ENCODE peak calls at places on chromosomes 1 and 21, in seven cellular contexts. One of them, this sample, is unnamed.
A peak's percentile ranks its signal among the peaks of the same experiment; 100 is the strongest.

GRCh38 chr1:26790551-26790953 is 2.8 kb downstream of the PIGV start:
- DNase-seq in endodermal cell: no peak
- DNase-seq in Panc1: no peak
- DNase-seq in aorta: no peak
- DNase-seq in heart left ventricle: no peak
- DNase-seq in Peyer's patch: no peak
- DNase-seq in neural progenitor cell: no peak
- DNase-seq in this sample: no peak

GRCh38 chr1:45050931-45051748 is 39.1 kb downstream of the UROD start:
- DNase-seq in neural progenitor cell: no peak
- DNase-seq in endodermal cell: no peak
- DNase-seq in aorta: no peak
- DNase-seq in heart left ventricle: no peak
- DNase-seq in Peyer's patch: no peak
- DNase-seq in Panc1: no peak
- DNase-seq in this sample: no peak

GRCh38 chr1:246597340-246597739 is 31.1 kb downstream of the CNST start:
- DNase-seq in heart left ventricle: peak; percentile 85
- DNase-seq in aorta: no peak
- DNase-seq in endodermal cell: no peak
- DNase-seq in Panc1: no peak
- DNase-seq in Peyer's patch: no peak
- DNase-seq in neural progenitor cell: no peak
- DNase-seq in this sample: peak; percentile 50

GRCh38 chr1:24635195-24635843 is 7.8 kb upstream of the SRRM1 start:
- DNase-seq in aorta: no peak
- DNase-seq in neural progenitor cell: peak; percentile 75
- DNase-seq in endodermal cell: no peak
- DNase-seq in Panc1: peak; percentile 58
- DNase-seq in Peyer's patch: no peak
- DNase-seq in heart left ventricle: no peak
- DNase-seq in this sample: peak; percentile 77

GRCh38 chr1:34976384-34977209 is 8.6 kb downstream of the TMEM35B start:
- DNase-seq in Panc1: no peak
- DNase-seq in aorta: no peak
- DNase-seq in Peyer's patch: no peak
- DNase-seq in heart left ventricle: no peak
- DNase-seq in endodermal cell: no peak
- DNase-seq in neural progenitor cell: no peak
- DNase-seq in this sample: no peak

GRCh38 chr1:208179303-208179702 is 64.9 kb downstream of the PLXNA2 start:
- DNase-seq in Panc1: no peak
- DNase-seq in heart left ventricle: peak; percentile 54
- DNase-seq in neural progenitor cell: no peak
- DNase-seq in aorta: no peak
- DNase-seq in endodermal cell: peak; percentile 51
- DNase-seq in Peyer's patch: peak; percentile 60
- DNase-seq in this sample: no peak

GRCh38 chr1:41724248-41724647 is 194.5 kb downstream of the HIVEP3 start:
- DNase-seq in Peyer's patch: no peak
- DNase-seq in heart left ventricle: no peak
- DNase-seq in aorta: no peak
- DNase-seq in endodermal cell: no peak
- DNase-seq in Panc1: no peak
- DNase-seq in neural progenitor cell: no peak
- DNase-seq in this sample: no peak

GRCh38 chr1:2528016-2528415 is 1.6 kb upstream of the PANK4 start:
- DNase-seq in endodermal cell: no peak
- DNase-seq in heart left ventricle: peak; percentile 88
- DNase-seq in Peyer's patch: no peak
- DNase-seq in aorta: no peak
- DNase-seq in Panc1: no peak
- DNase-seq in neural progenitor cell: no peak
- DNase-seq in this sample: no peak

GRCh38 chr1:166083887-166084286 is 82.9 kb downstream of the FAM78B start:
- DNase-seq in heart left ventricle: no peak
- DNase-seq in Panc1: no peak
- DNase-seq in endodermal cell: no peak
- DNase-seq in Peyer's patch: no peak
- DNase-seq in neural progenitor cell: no peak
- DNase-seq in aorta: no peak
- DNase-seq in this sample: no peak

GRCh38 chr1:77857557-77857956 is 30.9 kb upstream of the NEXN start:
- DNase-seq in endodermal cell: no peak
- DNase-seq in Panc1: no peak
- DNase-seq in aorta: no peak
- DNase-seq in neural progenitor cell: no peak
- DNase-seq in heart left ventricle: no peak
- DNase-seq in Peyer's patch: no peak
- DNase-seq in this sample: no peak

GRCh38 chr1:1132928-1133750 is 17.2 kb upstream of the C1orf159 start:
- DNase-seq in Peyer's patch: peak; percentile 87
- DNase-seq in neural progenitor cell: no peak
- DNase-seq in endodermal cell: no peak
- DNase-seq in heart left ventricle: peak; percentile 47
- DNase-seq in aorta: no peak
- DNase-seq in Panc1: no peak
- DNase-seq in this sample: no peak

GRCh38 chr1:243723458-243724043 is 126.5 kb downstream of the AKT3 start:
- DNase-seq in endodermal cell: no peak
- DNase-seq in Panc1: no peak
- DNase-seq in aorta: no peak
- DNase-seq in neural progenitor cell: no peak
- DNase-seq in heart left ventricle: peak; percentile 25
- DNase-seq in Peyer's patch: no peak
- DNase-seq in this sample: no peak

GRCh38 chr1:29998686-29999085 is 724.7 kb downstream of the MATN1 start:
- DNase-seq in Panc1: no peak
- DNase-seq in aorta: no peak
- DNase-seq in endodermal cell: no peak
- DNase-seq in Peyer's patch: no peak
- DNase-seq in heart left ventricle: no peak
- DNase-seq in neural progenitor cell: no peak
- DNase-seq in this sample: no peak

GRCh38 chr1:227316941-227317540 is 1.3 kb downstream of the CDC42BPA start:
- DNase-seq in neural progenitor cell: peak; percentile 12
- DNase-seq in Panc1: no peak
- DNase-seq in Peyer's patch: no peak
- DNase-seq in aorta: no peak
- DNase-seq in heart left ventricle: no peak
- DNase-seq in endodermal cell: no peak
- DNase-seq in this sample: no peak

GRCh38 chr21:21397464-21397863 is 399.3 kb downstream of the NCAM2 start:
- DNase-seq in neural progenitor cell: no peak
- DNase-seq in Peyer's patch: no peak
- DNase-seq in endodermal cell: no peak
- DNase-seq in aorta: peak; percentile 57
- DNase-seq in Panc1: no peak
- DNase-seq in heart left ventricle: no peak
- DNase-seq in this sample: no peak

GRCh38 chr1:210072129-210072528 is 134.1 kb downstream of the SYT14 start:
- DNase-seq in endodermal cell: no peak
- DNase-seq in heart left ventricle: no peak
- DNase-seq in Peyer's patch: no peak
- DNase-seq in neural progenitor cell: no peak
- DNase-seq in Panc1: no peak
- DNase-seq in aorta: no peak
- DNase-seq in this sample: no peak

GRCh38 chr1:150415800-150416199 is 51.9 kb downstream of the RPRD2 start:
- DNase-seq in endodermal cell: no peak
- DNase-seq in Peyer's patch: no peak
- DNase-seq in heart left ventricle: no peak
- DNase-seq in aorta: no peak
- DNase-seq in neural progenitor cell: no peak
- DNase-seq in Panc1: no peak
- DNase-seq in this sample: no peak

GRCh38 chr1:167808104-167808503 is 86.3 kb downstream of the MPZL1 start:
- DNase-seq in Peyer's patch: no peak
- DNase-seq in aorta: no peak
- DNase-seq in heart left ventricle: no peak
- DNase-seq in endodermal cell: no peak
- DNase-seq in Panc1: no peak
- DNase-seq in neural progenitor cell: no peak
- DNase-seq in this sample: no peak

GRCh38 chr1:35675773-35676172 is 34.4 kb upstream of the PSMB2 start:
- DNase-seq in Peyer's patch: no peak
- DNase-seq in neural progenitor cell: no peak
- DNase-seq in heart left ventricle: no peak
- DNase-seq in Panc1: no peak
- DNase-seq in aorta: no peak
- DNase-seq in endodermal cell: no peak
- DNase-seq in this sample: no peak

GRCh38 chr1:42209516-42210370 is 45.2 kb upstream of the GUCA2A start:
- DNase-seq in Panc1: no peak
- DNase-seq in heart left ventricle: no peak
- DNase-seq in Peyer's patch: no peak
- DNase-seq in aorta: no peak
- DNase-seq in neural progenitor cell: no peak
- DNase-seq in endodermal cell: peak; percentile 42
- DNase-seq in this sample: no peak

GRCh38 chr21:36415375-36415774 is 30.2 kb downstream of the CHAF1B start:
- DNase-seq in neural progenitor cell: no peak
- DNase-seq in Panc1: no peak
- DNase-seq in aorta: peak; percentile 39
- DNase-seq in endodermal cell: peak; percentile 87
- DNase-seq in Peyer's patch: no peak
- DNase-seq in heart left ventricle: no peak
- DNase-seq in this sample: no peak

GRCh38 chr1:67801903-67802302 is 31.4 kb downstream of the GNG12 start:
- DNase-seq in aorta: no peak
- DNase-seq in heart left ventricle: no peak
- DNase-seq in endodermal cell: no peak
- DNase-seq in Peyer's patch: no peak
- DNase-seq in neural progenitor cell: no peak
- DNase-seq in Panc1: no peak
- DNase-seq in this sample: no peak

GRCh38 chr1:65469889-65470340 is 49.4 kb downstream of the LEPR start:
- DNase-seq in Peyer's patch: no peak
- DNase-seq in Panc1: no peak
- DNase-seq in neural progenitor cell: no peak
- DNase-seq in aorta: no peak
- DNase-seq in heart left ventricle: no peak
- DNase-seq in endodermal cell: no peak
- DNase-seq in this sample: no peak

GRCh38 chr1:30420519-30421050 is 302.8 kb downstream of the MATN1 start:
- DNase-seq in heart left ventricle: no peak
- DNase-seq in Panc1: no peak
- DNase-seq in endodermal cell: peak; percentile 24
- DNase-seq in neural progenitor cell: no peak
- DNase-seq in aorta: peak; percentile 39
- DNase-seq in Peyer's patch: no peak
- DNase-seq in this sample: no peak

GRCh38 chr1:185520188-185520935 is 203.3 kb upstream of the IVNS1ABP start:
- DNase-seq in Panc1: no peak
- DNase-seq in heart left ventricle: no peak
- DNase-seq in endodermal cell: no peak
- DNase-seq in aorta: no peak
- DNase-seq in neural progenitor cell: no peak
- DNase-seq in Peyer's patch: no peak
- DNase-seq in this sample: no peak

GRCh38 chr1:233132445-233132844 is 163.1 kb downstream of the PCNX2 start:
- DNase-seq in Peyer's patch: no peak
- DNase-seq in heart left ventricle: no peak
- DNase-seq in neural progenitor cell: no peak
- DNase-seq in endodermal cell: no peak
- DNase-seq in aorta: no peak
- DNase-seq in Panc1: no peak
- DNase-seq in this sample: no peak

GRCh38 chr1:220326578-220326977 is 54.3 kb upstream of the RAB3GAP2 start:
- DNase-seq in endodermal cell: no peak
- DNase-seq in Peyer's patch: no peak
- DNase-seq in heart left ventricle: peak; percentile 35
- DNase-seq in neural progenitor cell: no peak
- DNase-seq in Panc1: no peak
- DNase-seq in aorta: no peak
- DNase-seq in this sample: no peak
- H3K27ac ChIP-seq in endodermal cell: no peak overlapping the region
- H3K27ac ChIP-seq in Peyer's patch: no peak overlapping the region
- H3K27ac ChIP-seq in heart left ventricle: no peak overlapping the region
- H3K27ac ChIP-seq in neural progenitor cell: no peak overlapping the region
- H3K27ac ChIP-seq in Panc1: no peak overlapping the region
- H3K27ac ChIP-seq in aorta: no peak overlapping the region
- H3K27ac ChIP-seq in this sample: no peak overlapping the region

GRCh38 chr1:89607888-89608626 is 24.9 kb upstream of the LRRC8C start:
- DNase-seq in aorta: no peak
- DNase-seq in endodermal cell: no peak
- DNase-seq in Peyer's patch: no peak
- DNase-seq in neural progenitor cell: no peak
- DNase-seq in heart left ventricle: peak; percentile 59
- DNase-seq in Panc1: no peak
- DNase-seq in this sample: no peak

GRCh38 chr1:89605692-89606091 is 27.2 kb upstream of the LRRC8C start:
- DNase-seq in Peyer's patch: no peak
- DNase-seq in heart left ventricle: no peak
- DNase-seq in endodermal cell: no peak
- DNase-seq in aorta: no peak
- DNase-seq in neural progenitor cell: no peak
- DNase-seq in Panc1: no peak
- DNase-seq in this sample: no peak

GRCh38 chr1:89607156-89607555 is 25.8 kb upstream of the LRRC8C start:
- DNase-seq in endodermal cell: no peak
- DNase-seq in Panc1: no peak
- DNase-seq in aorta: no peak
- DNase-seq in Peyer's patch: no peak
- DNase-seq in heart left ventricle: no peak
- DNase-seq in neural progenitor cell: no peak
- DNase-seq in this sample: no peak

GRCh38 chr1:89604414-89604735 is 28.5 kb upstream of the LRRC8C start:
- DNase-seq in aorta: no peak
- DNase-seq in heart left ventricle: no peak
- DNase-seq in Panc1: no peak
- DNase-seq in Peyer's patch: no peak
- DNase-seq in neural progenitor cell: no peak
- DNase-seq in endodermal cell: no peak
- DNase-seq in this sample: no peak

GRCh38 chr1:89606227-89606945 is 26.5 kb upstream of the LRRC8C start:
- DNase-seq in neural progenitor cell: no peak
- DNase-seq in endodermal cell: no peak
- DNase-seq in Peyer's patch: no peak
- DNase-seq in heart left ventricle: no peak
- DNase-seq in Panc1: no peak
- DNase-seq in aorta: no peak
- DNase-seq in this sample: no peak
- H3K27ac ChIP-seq in neural progenitor cell: no peak overlapping the region
- H3K27ac ChIP-seq in endodermal cell: no peak overlapping the region
- H3K27ac ChIP-seq in Peyer's patch: no peak overlapping the region
- H3K27ac ChIP-seq in heart left ventricle: peak overlapping the region; percentile 77
- H3K27ac ChIP-seq in Panc1: no peak overlapping the region
- H3K27ac ChIP-seq in aorta: no peak overlapping the region
- H3K27ac ChIP-seq in this sample: no peak overlapping the region

GRCh38 chr1:96632045-96632664 is 89.4 kb upstream of the PTBP2 start:
- DNase-seq in heart left ventricle: no peak
- DNase-seq in endodermal cell: no peak
- DNase-seq in Panc1: no peak
- DNase-seq in Peyer's patch: no peak
- DNase-seq in neural progenitor cell: no peak
- DNase-seq in aorta: no peak
- DNase-seq in this sample: no peak
- H3K27ac ChIP-seq in heart left ventricle: no peak overlapping the region
- H3K27ac ChIP-seq in endodermal cell: peak overlapping the region; percentile 24
- H3K27ac ChIP-seq in Panc1: no peak overlapping the region
- H3K27ac ChIP-seq in Peyer's patch: no peak overlapping the region
- H3K27ac ChIP-seq in neural progenitor cell: no peak overlapping the region
- H3K27ac ChIP-seq in aorta: no peak overlapping the region
- H3K27ac ChIP-seq in this sample: no peak overlapping the region

GRCh38 chr1:6185635-6186382 is 5.7 kb upstream of the CHD5 start:
- DNase-seq in heart left ventricle: no peak
- DNase-seq in aorta: no peak
- DNase-seq in Panc1: no peak
- DNase-seq in neural progenitor cell: peak; percentile 72
- DNase-seq in Peyer's patch: no peak
- DNase-seq in endodermal cell: peak; percentile 77
- DNase-seq in this sample: peak; percentile 60
- H3K27ac ChIP-seq in heart left ventricle: no peak overlapping the region
- H3K27ac ChIP-seq in aorta: no peak overlapping the region
- H3K27ac ChIP-seq in Panc1: peak overlapping the region; percentile 32
- H3K27ac ChIP-seq in neural progenitor cell: no peak overlapping the region
- H3K27ac ChIP-seq in Peyer's patch: no peak overlapping the region
- H3K27ac ChIP-seq in endodermal cell: no peak overlapping the region
- H3K27ac ChIP-seq in this sample: no peak overlapping the region

This sample was measured in hepatocyte.